ENCODE peak calls at places on chromosomes 7 and 10, in five cellular contexts. E is osteoblast; F is CD8-positive, alpha-beta T cell; L is pancreas; A is dorsolateral prefrontal cortex. O is an unnamed sample.

GRCh38 chr10:112752268-112752667 is 197.8 kb upstream of the TCF7L2 start:
- DNase-seq in F (no peak), E (no peak), A (no peak), L (no peak), O (no peak)

GRCh38 chr10:30055094-30055701 is 4.2 kb downstream of the JCAD start:
- DNase-seq in E (peak), F (no peak), L (no peak), A (no peak), O (no peak)

GRCh38 chr7:1065263-1066260 is 21.2 kb downstream of the GPR146 start:
- DNase-seq in A (peak), F (peak), E (peak), L (peak), O (peak)

GRCh38 chr7:22587322-22587721 is 87.3 kb upstream of the STEAP1B start:
- DNase-seq in A (no peak), F (no peak), E (peak), L (no peak), O (no peak)

GRCh38 chr10:126431816-126432215 is 43.5 kb upstream of the ADAM12 start:
- DNase-seq in L (no peak), E (no peak), F (no peak), A (no peak), O (no peak)

GRCh38 chr7:19284596-19285300 is 139.5 kb upstream of the FERD3L start:
- DNase-seq in A (no peak), F (no peak), L (no peak), E (no peak), O (no peak)

GRCh38 chr7:30159698-30160143 is 24.9 kb downstream of the MTURN start:
- DNase-seq in L (no peak), E (no peak), A (no peak), F (no peak), O (no peak)

GRCh38 chr7:11786186-11786585 is 45.8 kb downstream of the THSD7A start:
- DNase-seq in L (no peak), F (no peak), E (no peak), A (no peak), O (no peak)

GRCh38 chr10:64091889-64092288 is 570.7 kb downstream of the REEP3 start:
- DNase-seq in E (no peak), A (peak), F (no peak), L (no peak), O (no peak)

GRCh38 chr10:127535802-127536515 is 13.2 kb upstream of the NPS start:
- DNase-seq in E (no peak), F (no peak), A (no peak), L (no peak), O (no peak)

GRCh38 chr10:21208666-21209316 is 311.7 kb upstream of the NEBL start:
- DNase-seq in F (no peak), L (no peak), A (no peak), E (no peak), O (no peak)

GRCh38 chr10:26503911-26504310 is 65.8 kb downstream of the APBB1IP start:
- DNase-seq in F (no peak), A (no peak), L (no peak), E (no peak), O (no peak)

GRCh38 chr10:59971915-59972314 is 65.6 kb upstream of the CCDC6 start:
- DNase-seq in L (peak), A (no peak), E (peak), F (no peak), O (no peak)

GRCh38 chr10:59967079-59967478 is 60.7 kb upstream of the CCDC6 start:
- DNase-seq in L (no peak), E (no peak), A (no peak), F (no peak), O (no peak)

GRCh38 chr10:59965899-59966650 is 59.7 kb upstream of the CCDC6 start:
- DNase-seq in L (no peak), F (no peak), A (peak), E (no peak), O (no peak)

GRCh38 chr10:59968705-59969104 is 62.3 kb upstream of the CCDC6 start:
- DNase-seq in L (no peak), E (no peak), A (no peak), F (no peak), O (no peak)

GRCh38 chr10:59970396-59971368 is 64.3 kb upstream of the CCDC6 start:
- DNase-seq in L (no peak), E (no peak), F (no peak), A (no peak), O (no peak)
- TF ChIP-seq CTCF in L (no peak), E (no peak), F (no peak), A (no peak), O (no peak)

GRCh38 chr7:24819916-24820689 is 62.8 kb upstream of the GSDME start:
- DNase-seq in F (peak), A (peak), E (peak), L (peak), O (peak)

GRCh38 chr7:24824400-24824799 is 67.1 kb upstream of the GSDME start:
- DNase-seq in E (no peak), L (no peak), F (no peak), A (no peak), O (no peak)

GRCh38 chr7:24820730-24821044 is 63.4 kb upstream of the GSDME start:
- DNase-seq in E (no peak), A (no peak), F (no peak), L (no peak), O (no peak)

GRCh38 chr7:24824896-24825295 is 67.6 kb upstream of the GSDME start:
- DNase-seq in E (no peak), A (no peak), F (no peak), L (no peak), O (no peak)

GRCh38 chr7:24821045-24821853 is 64.0 kb upstream of the GSDME start:
- DNase-seq in L (peak), A (peak), E (peak), F (peak), O (no peak)
- TF ChIP-seq CTCF in L (no peak), A (no peak), E (peak), F (no peak), O (no peak)

GRCh38 chr10:119298788-119299187 is 91.4 kb downstream of the GRK5 start:
- DNase-seq in A (no peak), E (no peak), L (no peak), F (no peak), O (no peak)

GRCh38 chr10:119301397-119301796 is 94.0 kb downstream of the GRK5 start:
- DNase-seq in E (peak), F (peak), L (no peak), A (no peak), O (no peak)

GRCh38 chr10:119297207-119297968 is 90.0 kb downstream of the GRK5 start:
- DNase-seq in L (no peak), E (no peak), A (no peak), F (no peak), O (no peak)

GRCh38 chr10:119302172-119302571 is 94.8 kb downstream of the GRK5 start:
- DNase-seq in A (no peak), E (no peak), F (no peak), L (no peak), O (no peak)

DNA sequence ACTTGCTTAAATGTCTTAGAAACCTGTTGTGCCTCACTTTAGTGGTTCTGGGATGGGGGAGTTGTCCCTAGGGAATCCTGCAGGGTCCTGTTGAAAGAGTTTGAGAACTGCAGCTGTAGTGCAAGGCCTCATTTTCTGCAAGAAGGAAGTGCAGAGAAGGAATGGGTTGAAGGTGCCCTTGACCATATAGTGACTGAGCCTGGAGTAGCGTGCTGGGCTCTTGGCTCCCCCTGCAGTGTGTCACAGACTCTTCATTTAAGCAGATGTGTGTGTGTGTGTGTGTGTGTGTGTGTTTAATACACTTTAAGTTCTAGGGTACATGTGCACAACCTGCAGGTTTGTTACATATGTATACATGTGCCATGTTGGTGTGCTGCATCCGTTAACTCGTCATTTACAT is 92.2 kb downstream of the GRK5 start:
- DNase-seq in F (no peak), L (no peak), A (no peak), E (no peak), O (no peak)
- TF ChIP-seq CTCF in F (no peak), L (no peak), A (no peak), E (no peak), O (no peak)

DNA sequence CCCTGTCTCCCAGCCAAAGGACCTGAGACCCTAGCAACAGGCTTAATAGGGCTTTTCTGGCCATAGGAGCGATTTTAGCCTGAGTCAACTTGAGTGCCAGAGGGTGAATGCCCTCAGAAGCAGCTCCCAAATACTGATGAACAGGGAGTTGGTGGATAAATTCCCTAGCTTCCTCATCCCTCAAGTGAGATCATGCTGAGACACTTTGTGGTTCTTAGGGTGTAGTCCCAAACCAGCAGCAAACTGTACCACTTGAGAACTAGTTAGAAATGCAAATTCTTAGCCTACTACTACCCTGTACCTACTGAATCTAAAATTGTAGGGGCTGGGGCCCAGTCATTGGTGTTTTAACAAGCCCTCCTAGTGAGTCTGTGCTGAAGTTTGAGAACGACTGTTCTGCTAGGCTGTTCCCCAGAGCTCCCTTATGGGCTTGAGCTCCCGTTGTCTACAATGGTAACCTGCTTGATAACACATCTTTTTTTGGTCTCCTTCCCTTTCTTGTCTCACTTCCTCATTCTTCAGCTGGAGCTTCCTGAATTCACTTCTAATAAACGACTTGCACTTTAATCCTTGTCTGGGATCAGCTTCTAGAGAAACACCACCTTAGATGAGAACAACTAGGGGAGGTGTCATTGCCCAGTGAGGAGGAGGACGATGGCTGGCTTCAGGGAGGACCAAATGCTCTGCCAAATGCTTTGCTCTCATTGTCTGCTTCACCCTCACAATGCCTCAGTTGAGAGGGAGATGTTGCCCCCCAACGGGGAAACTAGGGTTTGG is 18.2 kb upstream of the CDH23 start:
- DNase-seq in A (no peak), L (no peak), F (no peak), E (no peak), O (no peak)
- TF ChIP-seq CTCF in A (no peak), L (no peak), F (no peak), E (no peak), O (no peak)

GRCh38 chr7:25843467-25843866 is 308.5 kb upstream of the NFE2L3 start:
- DNase-seq in A (no peak), F (no peak), L (no peak), E (no peak), O (no peak)
- TF ChIP-seq CTCF in A (no peak), F (no peak), L (no peak), E (peak), O (no peak)

GRCh38 chr10:125083576-125083920 is 76.8 kb downstream of the CTBP2 start:
- DNase-seq in L (no peak), E (no peak), A (no peak), F (no peak), O (no peak)

GRCh38 chr10:125086716-125087115 is 73.6 kb downstream of the CTBP2 start:
- DNase-seq in F (no peak), E (no peak), A (no peak), L (no peak), O (no peak)

GRCh38 chr10:125085281-125085680 is 75.1 kb downstream of the CTBP2 start:
- DNase-seq in A (no peak), L (no peak), F (no peak), E (no peak), O (peak)

GRCh38 chr10:125082881-125083575 is 77.3 kb downstream of the CTBP2 start:
- DNase-seq in L (no peak), F (no peak), E (no peak), A (no peak), O (no peak)

GRCh38 chr10:125084191-125085186 is 75.9 kb downstream of the CTBP2 start:
- DNase-seq in E (peak), L (peak), F (no peak), A (peak), O (no peak)
- TF ChIP-seq CTCF in E (peak), L (no peak), F (no peak), A (no peak), O (no peak)

O was measured in D721Med.